ENCODE peak calls at places on chromosome 14, in four cellular contexts. A is pancreas, W is NCI-H446 treated with DMSO at 0.1 percent for 48 hours, K is ELF-1. Q is an unnamed sample.

GRCh38 chr14:55240526-55241178 is 30.6 kb upstream of the FBXO34 start:
- DNase-seq in W (no peak), A (no peak), K (peak; percentile 73), Q (no peak)

GRCh38 chr14:100653409-100653808 is 66.2 kb upstream of the BEGAIN start:
- DNase-seq in A (no peak), K (peak; percentile 37), W (no peak), Q (no peak)

GRCh38 chr14:55136241-55136640 is 7.2 kb downstream of the LGALS3 start:
- DNase-seq in K (no peak), W (no peak), A (no peak), Q (no peak)

GRCh38 chr14:72690324-72690723 is 203.6 kb downstream of the DPF3 start:
- DNase-seq in A (no peak), K (no peak), W (no peak), Q (no peak)

GRCh38 chr14:35557221-35557747 is 23.3 kb downstream of the INSM2 start:
- DNase-seq in W (no peak), A (no peak), K (no peak), Q (no peak)

GRCh38 chr14:27427796-27428195 is 830.0 kb upstream of the NOVA1 start:
- DNase-seq in A (no peak), K (no peak), W (no peak), Q (no peak)

GRCh38 chr14:105470812-105471771 is 3.5 kb upstream of the CRIP2 start:
- DNase-seq in K (peak; percentile 61), A (no peak), W (no peak), Q (no peak)

GRCh38 chr14:75280831-75281690 is 2.4 kb downstream of the FOS start:
- DNase-seq in A (peak; percentile 49), K (peak; percentile 60), W (no peak), Q (no peak)

GRCh38 chr14:32608880-32609279 is 279.8 kb downstream of the AKAP6 start:
- DNase-seq in W (no peak), K (no peak), A (no peak), Q (no peak)

GRCh38 chr14:65255029-65255545 is 152.8 kb upstream of the MAX start:
- DNase-seq in A (no peak), K (peak; percentile 97), W (no peak), Q (no peak)

GRCh38 chr14:52314521-52315354 is 626 bp downstream of the PTGER2 start:
- DNase-seq in K (peak; percentile 34), A (no peak), W (no peak), Q (no peak)

GRCh38 chr14:63276492-63277342 is 42.0 kb downstream of the GPHB5 start:
- DNase-seq in W (peak; percentile 7), K (peak; percentile 32), A (no peak), Q (no peak)

GRCh38 chr14:100747736-100748135 is 21.0 kb downstream of the DLK1 start:
- DNase-seq in K (no peak), A (no peak), W (no peak), Q (no peak)

GRCh38 chr14:92443167-92443566 is 70.4 kb upstream of the RIN3 start:
- DNase-seq in W (no peak), K (no peak), A (no peak), Q (no peak)

GRCh38 chr14:100299238-100299560 is 7.0 kb downstream of the SLC25A29 start:
- DNase-seq in A (no peak), K (no peak), W (no peak), Q (no peak)

GRCh38 chr14:79809849-79810612 is 401.3 kb downstream of the DIO2 start:
- DNase-seq in A (no peak), K (no peak), W (peak; percentile 31), Q (no peak)

GRCh38 chr14:26775765-26776577 is 178.1 kb upstream of the NOVA1 start:
- DNase-seq in A (no peak), W (peak; percentile 96), K (no peak), Q (no peak)

GRCh38 chr14:34912182-34912581 is 37.0 kb upstream of the BAZ1A start:
- DNase-seq in W (no peak), A (no peak), K (peak; percentile 21), Q (no peak)

GRCh38 chr14:72332054-72332453 is 399.8 kb downstream of the RGS6 start:
- DNase-seq in A (no peak), K (no peak), W (peak; percentile 63), Q (peak; percentile 97)

GRCh38 chr14:101347893-101348777 is 213.2 kb upstream of the DIO3 start:
- DNase-seq in W (no peak), A (no peak), K (no peak), Q (no peak)

GRCh38 chr14:94748667-94749347 is 21.1 kb downstream of the GSC start:
- DNase-seq in W (no peak), A (peak; percentile 24), K (peak; percentile 56), Q (no peak)

GRCh38 chr14:95891742-95892141 is 15.1 kb downstream of the TUNAR start:
- DNase-seq in K (no peak), W (no peak), A (no peak), Q (no peak)

GRCh38 chr14:88325883-88326282 is 2.8 kb upstream of the KCNK10 start:
- DNase-seq in W (no peak), A (no peak), K (no peak), Q (no peak)

GRCh38 chr14:68549057-68549421 is 243.8 kb downstream of the ZFP36L1 start:
- DNase-seq in A (no peak), W (no peak), K (no peak), Q (no peak)

GRCh38 chr14:30708157-30708556 is 86.0 kb downstream of the SCFD1 start:
- DNase-seq in W (no peak), A (no peak), K (peak; percentile 5), Q (no peak)

GRCh38 chr14:103819503-103820307 is 27.7 kb downstream of the PPP1R13B start:
- DNase-seq in W (peak; percentile 11), A (peak; percentile 56), K (peak; percentile 85), Q (no peak)

GRCh38 chr14:104138098-104138890 is at the start of gene KIF26A:
- DNase-seq in W (peak; percentile 91), K (peak; percentile 88), A (peak; percentile 37), Q (peak; percentile 43)

GRCh38 chr14:79018846-79019245 is 848.7 kb downstream of the NRXN3 start:
- DNase-seq in W (no peak), K (no peak), A (no peak), Q (no peak)

GRCh38 chr14:32076278-32077080 is 625 bp upstream of the ARHGAP5 start:
- DNase-seq in A (peak; percentile 96), K (peak; percentile 96), W (peak; percentile 93), Q (peak; percentile 97)

GRCh38 chr14:100589760-100590469 is 2.7 kb upstream of the BEGAIN start:
- DNase-seq in A (no peak), W (no peak), K (no peak), Q (no peak)

GRCh38 chr14:101505216-101505970 is 55.9 kb upstream of the DIO3 start:
- DNase-seq in W (no peak), K (no peak), A (no peak), Q (no peak)

GRCh38 chr14:22560638-22561365 is 28.2 kb downstream of the DAD1 start:
- DNase-seq in K (no peak), W (no peak), A (peak; percentile 52), Q (no peak)